ENCODE peak calls at places on chromosomes 13 and 19, in ten cellular contexts. I is germinal center; H is EL; G is mucosa of descending colon; M is Caco-2; P is NCI-H774; Q is nucleus accumbens; X is stimulated activated CD4-positive, alpha-beta T cell treated with anti-CD3 and anti-CD28 coated beads, Interleukin-1b, Interleukin-23, amount 100 ng/mL, for 24 hours; D is lower leg skin; W is NCI-H2081. Y is an unnamed sample.

GRCh38 chr13:77016241-77016812 is 10.6 kb downstream of the FBXL3 start:
- DNase-seq in I (no peak), H (no peak), G (no peak), M (no peak), P (no peak), Q (no peak), X (no peak), D (no peak), W (no peak), Y (no peak)

GRCh38 chr13:110014719-110015118 is 228.3 kb upstream of the IRS2 start:
- DNase-seq in I (no peak), H (no peak), G (no peak), M (no peak), P (peak; percentile 91), Q (no peak), X (no peak), D (no peak), W (peak; percentile 62), Y (no peak)

GRCh38 chr19:48606463-48607358 is at the start of gene SPACA4:
- DNase-seq in I (no peak), H (no peak), G (no peak), M (no peak), P (no peak), Q (no peak), X (no peak), D (no peak), W (no peak), Y (no peak)

GRCh38 chr13:36000028-36000427 is 131.2 kb downstream of the DCLK1 start:
- DNase-seq in I (no peak), H (no peak), G (no peak), M (no peak), P (no peak), Q (no peak), X (no peak), D (no peak), W (no peak), Y (no peak)

GRCh38 chr13:81686877-81687276 is 1346.0 kb upstream of the SPRY2 start:
- DNase-seq in I (no peak), H (no peak), G (no peak), M (no peak), P (peak; percentile 1), Q (no peak), X (no peak), D (no peak), W (peak; percentile 26), Y (no peak)

GRCh38 chr13:50379584-50379983 is 364.3 kb downstream of the KCNRG start:
- DNase-seq in I (no peak), H (no peak), G (no peak), M (no peak), P (no peak), Q (no peak), X (no peak), D (no peak), W (no peak), Y (no peak)

GRCh38 chr13:50527612-50528509 is 315.6 kb downstream of the DLEU7 start:
- DNase-seq in I (no peak), H (no peak), G (no peak), M (no peak), P (no peak), Q (no peak), X (no peak), D (no peak), W (no peak), Y (no peak)

GRCh38 chr19:17656970-17657369 is 31.2 kb downstream of the UNC13A start:
- DNase-seq in I (no peak), H (no peak), G (peak; percentile 22), M (no peak), P (no peak), Q (no peak), X (no peak), D (no peak), W (no peak), Y (no peak)

GRCh38 chr19:18435848-18436631 is 1.9 kb downstream of the ISYNA1 start:
- DNase-seq in I (no peak), H (no peak), G (no peak), M (no peak), P (no peak), Q (no peak), X (no peak), D (no peak), W (no peak), Y (no peak)

GRCh38 chr19:54041969-54042606 is 21.6 kb downstream of the VSTM1 start:
- DNase-seq in I (no peak), H (no peak), G (no peak), M (no peak), P (no peak), Q (no peak), X (no peak), D (no peak), W (no peak), Y (no peak)

GRCh38 chr13:33341861-33342452 is 56.4 kb upstream of the STARD13 start:
- DNase-seq in I (no peak), H (no peak), G (no peak), M (no peak), P (no peak), Q (no peak), X (no peak), D (no peak), W (no peak), Y (no peak)

GRCh38 chr19:42091300-42092266 is 15.6 kb downstream of the ZNF574 start:
- DNase-seq in I (no peak), H (peak; percentile 27), G (no peak), M (no peak), P (no peak), Q (no peak), X (no peak), D (no peak), W (no peak), Y (no peak)

GRCh38 chr13:26074706-26075105 is 22.9 kb upstream of the SHISA2 start:
- DNase-seq in I (no peak), H (peak; percentile 77), G (no peak), M (peak; percentile 62), P (no peak), Q (no peak), X (no peak), D (no peak), W (no peak), Y (no peak)

GRCh38 chr19:31532034-31532433 is 182.8 kb upstream of the TSHZ3 start:
- DNase-seq in I (no peak), H (no peak), G (no peak), M (no peak), P (no peak), Q (no peak), X (no peak), D (peak; percentile 62), W (no peak), Y (no peak)

GRCh38 chr19:5130371-5131030 is 161.6 kb downstream of the KDM4B start:
- DNase-seq in I (peak; percentile 88), H (no peak), G (peak; percentile 72), M (no peak), P (no peak), Q (no peak), X (no peak), D (no peak), W (no peak), Y (no peak)

GRCh38 chr13:80783926-80784325 is 443.0 kb upstream of the SPRY2 start:
- DNase-seq in I (no peak), H (no peak), G (no peak), M (no peak), P (no peak), Q (no peak), X (no peak), D (no peak), W (no peak), Y (no peak)

GRCh38 chr19:42064432-42064831 is 5.6 kb downstream of the GRIK5 start:
- DNase-seq in I (no peak), H (no peak), G (no peak), M (no peak), P (no peak), Q (no peak), X (no peak), D (no peak), W (no peak), Y (no peak)

Y was measured in omental fat pad.